ENCODE peak calls at places on chromosomes 1 and 21, in nine cellular contexts. One of them, this sample, is unnamed.

GRCh38 chr1:223486366-223486765 is 93.2 kb downstream of the CCDC185 start:
- DNase-seq in fibroblast of the aortic adventitia: no peak
- DNase-seq in thoracic aorta: no peak
- DNase-seq in AG09309: no peak
- DNase-seq in WTC11: no peak
- DNase-seq in MM.1S: no peak
- DNase-seq in neural crest cell: no peak
- DNase-seq in glutamatergic neuron: peak; percentile 32
- DNase-seq in cardiac fibroblast: no peak
- DNase-seq in this sample: no peak

GRCh38 chr1:31708324-31708723 is 4.5 kb upstream of the COL16A1 start:
- DNase-seq in thoracic aorta: no peak
- DNase-seq in cardiac fibroblast: no peak
- DNase-seq in fibroblast of the aortic adventitia: no peak
- DNase-seq in neural crest cell: no peak
- DNase-seq in AG09309: no peak
- DNase-seq in MM.1S: no peak
- DNase-seq in glutamatergic neuron: no peak
- DNase-seq in WTC11: no peak
- DNase-seq in this sample: no peak

GRCh38 chr1:208235983-208236761 is 8.0 kb downstream of the PLXNA2 start:
- DNase-seq in neural crest cell: no peak
- DNase-seq in WTC11: no peak
- DNase-seq in thoracic aorta: no peak
- DNase-seq in cardiac fibroblast: peak; percentile 88
- DNase-seq in fibroblast of the aortic adventitia: peak; percentile 85
- DNase-seq in glutamatergic neuron: no peak
- DNase-seq in AG09309: no peak
- DNase-seq in MM.1S: no peak
- DNase-seq in this sample: no peak

GRCh38 chr21:46046471-46046870 is 51.4 kb upstream of the COL6A2 start:
- DNase-seq in fibroblast of the aortic adventitia: no peak
- DNase-seq in WTC11: no peak
- DNase-seq in thoracic aorta: no peak
- DNase-seq in neural crest cell: no peak
- DNase-seq in cardiac fibroblast: no peak
- DNase-seq in AG09309: no peak
- DNase-seq in glutamatergic neuron: no peak
- DNase-seq in MM.1S: no peak
- DNase-seq in this sample: no peak

GRCh38 chr21:38219049-38219628 is 37.7 kb upstream of the KCNJ15 start:
- DNase-seq in glutamatergic neuron: peak; percentile 58
- DNase-seq in MM.1S: peak; percentile 83
- DNase-seq in fibroblast of the aortic adventitia: peak; percentile 86
- DNase-seq in AG09309: peak; percentile 48
- DNase-seq in neural crest cell: peak; percentile 75
- DNase-seq in cardiac fibroblast: peak; percentile 87
- DNase-seq in WTC11: peak; percentile 76
- DNase-seq in thoracic aorta: peak; percentile 54
- DNase-seq in this sample: peak; percentile 36

GRCh38 chr1:94090761-94091160 is 30.2 kb downstream of the ABCA4 start:
- DNase-seq in AG09309: no peak
- DNase-seq in WTC11: no peak
- DNase-seq in thoracic aorta: no peak
- DNase-seq in fibroblast of the aortic adventitia: no peak
- DNase-seq in cardiac fibroblast: no peak
- DNase-seq in glutamatergic neuron: no peak
- DNase-seq in neural crest cell: no peak
- DNase-seq in MM.1S: no peak
- DNase-seq in this sample: no peak

GRCh38 chr1:17119744-17120482 is 662 bp upstream of the PADI2 start:
- DNase-seq in WTC11: no peak
- DNase-seq in MM.1S: no peak
- DNase-seq in neural crest cell: no peak
- DNase-seq in AG09309: no peak
- DNase-seq in thoracic aorta: no peak
- DNase-seq in fibroblast of the aortic adventitia: no peak
- DNase-seq in glutamatergic neuron: peak; percentile 62
- DNase-seq in cardiac fibroblast: no peak
- DNase-seq in this sample: no peak

GRCh38 chr1:16260814-16261213 is 23.8 kb upstream of the CPLANE2 start:
- DNase-seq in AG09309: no peak
- DNase-seq in neural crest cell: no peak
- DNase-seq in fibroblast of the aortic adventitia: peak; percentile 39
- DNase-seq in thoracic aorta: no peak
- DNase-seq in cardiac fibroblast: peak; percentile 20
- DNase-seq in glutamatergic neuron: no peak
- DNase-seq in MM.1S: no peak
- DNase-seq in WTC11: no peak
- DNase-seq in this sample: no peak

GRCh38 chr1:68973459-68974244 is 476.8 kb upstream of the DEPDC1 start:
- DNase-seq in WTC11: no peak
- DNase-seq in neural crest cell: no peak
- DNase-seq in AG09309: no peak
- DNase-seq in glutamatergic neuron: no peak
- DNase-seq in cardiac fibroblast: peak; percentile 20
- DNase-seq in MM.1S: peak; percentile 80
- DNase-seq in thoracic aorta: no peak
- DNase-seq in fibroblast of the aortic adventitia: peak; percentile 76
- DNase-seq in this sample: peak; percentile 0

GRCh38 chr1:203536981-203537455 is 43.1 kb downstream of the OPTC start:
- DNase-seq in neural crest cell: no peak
- DNase-seq in cardiac fibroblast: peak; percentile 90
- DNase-seq in fibroblast of the aortic adventitia: peak; percentile 94
- DNase-seq in AG09309: no peak
- DNase-seq in WTC11: no peak
- DNase-seq in MM.1S: no peak
- DNase-seq in thoracic aorta: no peak
- DNase-seq in glutamatergic neuron: no peak
- DNase-seq in this sample: no peak

GRCh38 chr1:198577444-198577843 is 37.0 kb upstream of the ATP6V1G3 start:
- DNase-seq in MM.1S: no peak
- DNase-seq in cardiac fibroblast: peak; percentile 29
- DNase-seq in thoracic aorta: no peak
- DNase-seq in fibroblast of the aortic adventitia: peak; percentile 79
- DNase-seq in neural crest cell: no peak
- DNase-seq in WTC11: no peak
- DNase-seq in AG09309: peak; percentile 79
- DNase-seq in glutamatergic neuron: no peak
- DNase-seq in this sample: peak; percentile 30

GRCh38 chr1:6447818-6448748 is 17.9 kb downstream of the TNFRSF25 start:
- DNase-seq in glutamatergic neuron: no peak
- DNase-seq in MM.1S: peak; percentile 28
- DNase-seq in cardiac fibroblast: no peak
- DNase-seq in thoracic aorta: no peak
- DNase-seq in AG09309: no peak
- DNase-seq in fibroblast of the aortic adventitia: no peak
- DNase-seq in WTC11: peak; percentile 98
- DNase-seq in neural crest cell: no peak
- DNase-seq in this sample: no peak

GRCh38 chr1:234970731-234971476 is 157.7 kb downstream of the TOMM20 start:
- DNase-seq in MM.1S: no peak
- DNase-seq in cardiac fibroblast: peak; percentile 98
- DNase-seq in neural crest cell: no peak
- DNase-seq in thoracic aorta: no peak
- DNase-seq in AG09309: peak; percentile 89
- DNase-seq in glutamatergic neuron: peak; percentile 47
- DNase-seq in fibroblast of the aortic adventitia: peak; percentile 97
- DNase-seq in WTC11: peak; percentile 76
- DNase-seq in this sample: peak; percentile 89

GRCh38 chr1:67832737-67833594 is at the start of gene GNG12:
- DNase-seq in MM.1S: peak; percentile 60
- DNase-seq in neural crest cell: peak; percentile 58
- DNase-seq in thoracic aorta: no peak
- DNase-seq in fibroblast of the aortic adventitia: peak; percentile 70
- DNase-seq in AG09309: peak; percentile 14
- DNase-seq in cardiac fibroblast: peak; percentile 81
- DNase-seq in glutamatergic neuron: peak; percentile 61
- DNase-seq in WTC11: peak; percentile 84
- DNase-seq in this sample: no peak

GRCh38 chr1:63463248-63463647 is 59.8 kb downstream of the ITGB3BP start:
- DNase-seq in glutamatergic neuron: no peak
- DNase-seq in thoracic aorta: no peak
- DNase-seq in cardiac fibroblast: peak; percentile 87
- DNase-seq in AG09309: no peak
- DNase-seq in neural crest cell: no peak
- DNase-seq in MM.1S: no peak
- DNase-seq in fibroblast of the aortic adventitia: peak; percentile 51
- DNase-seq in WTC11: no peak
- DNase-seq in this sample: no peak

GRCh38 chr1:20732588-20733360 is at the start of gene SH2D5:
- DNase-seq in cardiac fibroblast: peak; percentile 95
- DNase-seq in WTC11: peak; percentile 53
- DNase-seq in thoracic aorta: peak; percentile 74
- DNase-seq in AG09309: peak; percentile 83
- DNase-seq in MM.1S: peak; percentile 88
- DNase-seq in glutamatergic neuron: no peak
- DNase-seq in fibroblast of the aortic adventitia: peak; percentile 99
- DNase-seq in neural crest cell: no peak
- DNase-seq in this sample: peak; percentile 74

GRCh38 chr21:45420623-45421041 is 15.7 kb downstream of the COL18A1 start:
- DNase-seq in fibroblast of the aortic adventitia: no peak
- DNase-seq in MM.1S: no peak
- DNase-seq in glutamatergic neuron: peak; percentile 24
- DNase-seq in AG09309: no peak
- DNase-seq in WTC11: no peak
- DNase-seq in thoracic aorta: no peak
- DNase-seq in cardiac fibroblast: no peak
- DNase-seq in neural crest cell: no peak
- DNase-seq in this sample: no peak

GRCh38 chr21:33019885-33020557 is 5.7 kb upstream of the OLIG2 start:
- DNase-seq in AG09309: no peak
- DNase-seq in cardiac fibroblast: no peak
- DNase-seq in fibroblast of the aortic adventitia: no peak
- DNase-seq in neural crest cell: no peak
- DNase-seq in WTC11: peak; percentile 56
- DNase-seq in MM.1S: no peak
- DNase-seq in glutamatergic neuron: peak; percentile 55
- DNase-seq in thoracic aorta: no peak
- DNase-seq in this sample: no peak
- TF ChIP-seq CTCF in AG09309: no peak
- TF ChIP-seq CTCF in cardiac fibroblast: no peak
- TF ChIP-seq CTCF in fibroblast of the aortic adventitia: no peak
- TF ChIP-seq CTCF in neural crest cell: no peak
- TF ChIP-seq CTCF in WTC11: no peak
- TF ChIP-seq CTCF in MM.1S: no peak
- TF ChIP-seq CTCF in glutamatergic neuron: no peak
- TF ChIP-seq CTCF in thoracic aorta: no peak
- TF ChIP-seq CTCF in this sample: no peak

DNA sequence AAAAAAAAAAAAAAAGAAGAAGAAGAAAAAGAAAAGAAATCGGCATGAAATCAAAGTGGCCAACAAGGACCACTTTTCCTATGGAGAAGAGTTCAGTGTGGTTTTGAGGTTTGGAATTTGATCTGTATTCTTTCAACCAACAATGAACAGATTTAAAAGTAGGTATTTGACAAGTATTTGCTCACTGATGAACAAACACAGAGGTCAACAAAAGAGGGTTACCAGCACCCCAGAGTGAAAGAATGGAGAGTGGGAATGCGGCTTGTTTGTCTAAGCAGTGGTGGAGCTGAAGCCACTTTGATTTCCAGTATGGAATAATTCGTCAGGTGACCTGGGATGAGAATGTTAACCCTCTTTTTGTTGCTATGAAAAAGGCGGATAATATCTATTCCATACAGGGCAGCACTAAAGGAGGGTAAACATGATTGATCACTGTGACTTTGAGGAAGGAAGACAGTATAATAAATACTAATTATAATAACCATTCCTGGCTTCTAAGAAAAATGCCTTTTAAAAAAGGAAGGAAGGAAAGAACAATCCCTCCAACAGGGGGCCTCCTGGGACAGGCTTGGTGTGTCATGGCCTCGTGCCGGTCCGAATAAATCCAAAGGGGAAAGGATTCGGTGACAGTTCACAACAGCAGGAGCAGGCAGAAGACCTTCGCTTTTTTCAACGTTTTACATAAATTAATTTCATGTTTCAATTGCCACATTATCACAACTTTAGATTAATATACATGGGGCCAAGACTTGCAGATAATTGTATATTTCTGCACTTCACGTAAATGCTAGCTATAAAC is 37.2 kb upstream of the SIM2 start:
- DNase-seq in glutamatergic neuron: peak; percentile 29
- DNase-seq in neural crest cell: peak; percentile 33
- DNase-seq in cardiac fibroblast: peak; percentile 44
- DNase-seq in thoracic aorta: no peak
- DNase-seq in MM.1S: no peak
- DNase-seq in fibroblast of the aortic adventitia: peak; percentile 28
- DNase-seq in WTC11: peak; percentile 51
- DNase-seq in AG09309: no peak
- DNase-seq in this sample: no peak
- TF ChIP-seq CTCF in glutamatergic neuron: no peak
- TF ChIP-seq CTCF in neural crest cell: peak; percentile 59
- TF ChIP-seq CTCF in cardiac fibroblast: peak; percentile 59
- TF ChIP-seq CTCF in thoracic aorta: no peak
- TF ChIP-seq CTCF in MM.1S: no peak
- TF ChIP-seq CTCF in fibroblast of the aortic adventitia: peak; percentile 56
- TF ChIP-seq CTCF in WTC11: peak; percentile 41
- TF ChIP-seq CTCF in AG09309: peak; percentile 55
- TF ChIP-seq CTCF in this sample: peak; percentile 46

GRCh38 chr1:179445593-179445992 is 79.8 kb downstream of the AXDND1 start:
- DNase-seq in AG09309: no peak
- DNase-seq in WTC11: no peak
- DNase-seq in MM.1S: no peak
- DNase-seq in glutamatergic neuron: no peak
- DNase-seq in neural crest cell: no peak
- DNase-seq in fibroblast of the aortic adventitia: no peak
- DNase-seq in thoracic aorta: no peak
- DNase-seq in cardiac fibroblast: no peak
- DNase-seq in this sample: no peak

GRCh38 chr1:179448429-179449149 is 82.8 kb downstream of the AXDND1 start:
- DNase-seq in fibroblast of the aortic adventitia: no peak
- DNase-seq in cardiac fibroblast: peak; percentile 18
- DNase-seq in neural crest cell: no peak
- DNase-seq in glutamatergic neuron: no peak
- DNase-seq in WTC11: no peak
- DNase-seq in AG09309: no peak
- DNase-seq in MM.1S: no peak
- DNase-seq in thoracic aorta: no peak
- DNase-seq in this sample: no peak

DNA sequence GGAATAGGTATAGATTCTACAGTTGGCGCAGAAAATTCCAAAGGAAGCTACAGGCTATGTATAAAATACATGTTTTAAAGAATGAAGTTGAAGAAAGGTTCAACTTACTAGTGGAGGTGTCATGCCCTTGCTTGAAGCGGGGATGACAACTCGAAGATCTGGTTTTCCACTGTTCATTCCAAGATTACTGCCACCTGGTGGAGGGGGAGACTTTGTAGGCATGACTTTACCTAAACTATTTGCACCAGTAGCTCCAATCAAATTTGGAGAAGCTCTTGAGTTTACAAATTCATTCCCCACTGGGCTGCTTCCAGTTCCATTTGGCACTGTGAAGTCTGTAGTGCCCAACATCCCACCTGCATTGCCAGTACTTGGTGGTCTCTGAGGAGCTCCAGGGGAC is 81.7 kb downstream of the AXDND1 start:
- DNase-seq in glutamatergic neuron: no peak
- DNase-seq in cardiac fibroblast: no peak
- DNase-seq in AG09309: no peak
- DNase-seq in MM.1S: peak; percentile 18
- DNase-seq in fibroblast of the aortic adventitia: no peak
- DNase-seq in WTC11: peak; percentile 30
- DNase-seq in neural crest cell: no peak
- DNase-seq in thoracic aorta: no peak
- DNase-seq in this sample: no peak
- TF ChIP-seq CTCF in glutamatergic neuron: no peak
- TF ChIP-seq CTCF in cardiac fibroblast: no peak
- TF ChIP-seq CTCF in AG09309: peak; percentile 31
- TF ChIP-seq CTCF in MM.1S: peak; percentile 43
- TF ChIP-seq CTCF in fibroblast of the aortic adventitia: peak; percentile 17
- TF ChIP-seq CTCF in WTC11: no peak
- TF ChIP-seq CTCF in neural crest cell: peak; percentile 48
- TF ChIP-seq CTCF in thoracic aorta: no peak
- TF ChIP-seq CTCF in this sample: no peak

GRCh38 chr1:53725238-53725689 is 13.7 kb downstream of the GLIS1 start:
- DNase-seq in MM.1S: no peak
- DNase-seq in WTC11: peak; percentile 80
- DNase-seq in AG09309: no peak
- DNase-seq in cardiac fibroblast: peak; percentile 40
- DNase-seq in neural crest cell: no peak
- DNase-seq in thoracic aorta: no peak
- DNase-seq in fibroblast of the aortic adventitia: peak; percentile 61
- DNase-seq in glutamatergic neuron: no peak
- DNase-seq in this sample: no peak
- TF ChIP-seq CTCF in MM.1S: no peak
- TF ChIP-seq CTCF in WTC11: no peak
- TF ChIP-seq CTCF in AG09309: peak; percentile 24
- TF ChIP-seq CTCF in cardiac fibroblast: peak; percentile 2
- TF ChIP-seq CTCF in neural crest cell: no peak
- TF ChIP-seq CTCF in thoracic aorta: no peak
- TF ChIP-seq CTCF in fibroblast of the aortic adventitia: peak; percentile 34
- TF ChIP-seq CTCF in glutamatergic neuron: no peak
- TF ChIP-seq CTCF in this sample: no peak